ENCODE peak calls at places on chromosomes 11 and 22, in four cellular contexts. W, K, S and U are unnamed samples.

GRCh38 chr22:20001082-20001638 is 15.5 kb downstream of the ARVCF start:
- DNase-seq in W (no peak), K (no peak), S (no peak), U (no peak)

GRCh38 chr11:125872138-125872491 is 15.4 kb upstream of the HYLS1 start:
- DNase-seq in W (no peak), K (no peak), S (no peak), U (no peak)

GRCh38 chr11:128686745-128687177 is 7.1 kb upstream of the FLI1 start:
- DNase-seq in W (no peak), K (no peak), S (no peak), U (peak)

GRCh38 chr11:63845911-63846310 is 7.0 kb downstream of the MARK2 start:
- DNase-seq in W (no peak), K (no peak), S (no peak), U (no peak)

GRCh38 chr11:32827276-32827675 is 2.5 kb upstream of the PRRG4 start:
- DNase-seq in W (no peak), K (no peak), S (no peak), U (no peak)

GRCh38 chr11:17256512-17256911 is 20.0 kb upstream of the NUCB2 start:
- DNase-seq in W (no peak), K (no peak), S (no peak), U (no peak)

GRCh38 chr11:100684101-100685065 is 2.7 kb upstream of the ARHGAP42 start:
- DNase-seq in W (peak), K (no peak), S (no peak), U (no peak)

GRCh38 chr11:126124284-126124683 is 61.6 kb upstream of the CDON start:
- DNase-seq in W (no peak), K (no peak), S (no peak), U (no peak)

GRCh38 chr11:74008373-74009229 is at the start of gene UCP3:
- DNase-seq in W (no peak), K (no peak), S (no peak), U (no peak)

GRCh38 chr11:61598886-61599868 is 18.3 kb upstream of the SYT7 start:
- DNase-seq in W (no peak), K (no peak), S (no peak), U (peak)

GRCh38 chr22:36569999-36570398 is 41.0 kb upstream of the EIF3D start:
- DNase-seq in W (peak), K (peak), S (no peak), U (peak)

GRCh38 chr11:77886401-77886800 is 65.5 kb downstream of the AAMDC start:
- DNase-seq in W (no peak), K (no peak), S (peak), U (no peak)

GRCh38 chr11:21892696-21893095 is 300.2 kb upstream of the ANO5 start:
- DNase-seq in W (no peak), K (no peak), S (no peak), U (no peak)

GRCh38 chr11:112157274-112157766 is 6.6 kb downstream of the IL18 start:
- DNase-seq in W (peak), K (no peak), S (no peak), U (no peak)

GRCh38 chr22:38441620-38442287 is 13.2 kb downstream of the KCNJ4 start:
- DNase-seq in W (no peak), K (no peak), S (no peak), U (no peak)

GRCh38 chr11:40885257-40885947 is 574.0 kb downstream of the LRRC4C start:
- DNase-seq in W (no peak), K (no peak), S (no peak), U (no peak)

GRCh38 chr22:50202130-50202671 is 1.4 kb downstream of the SELENOO start:
- DNase-seq in W (no peak), K (no peak), S (no peak), U (no peak)

GRCh38 chr11:34593085-34593484 is 27.8 kb upstream of the EHF start:
- DNase-seq in W (no peak), K (no peak), S (no peak), U (no peak)

GRCh38 chr11:74937696-74938475 is 11.0 kb downstream of the XRRA1 start:
- DNase-seq in W (no peak), K (no peak), S (no peak), U (no peak)

GRCh38 chr11:61793084-61793828 is 545 bp downstream of the FEN1 start:
- DNase-seq in W (peak), K (peak), S (no peak), U (peak)

GRCh38 chr11:60133917-60134316 is 45.5 kb downstream of the MS4A2 start:
- DNase-seq in W (no peak), K (no peak), S (no peak), U (no peak)

GRCh38 chr11:64372802-64373597 is 14.0 kb downstream of the RPS6KA4 start:
- DNase-seq in W (peak), K (peak), S (no peak), U (peak)

DNA sequence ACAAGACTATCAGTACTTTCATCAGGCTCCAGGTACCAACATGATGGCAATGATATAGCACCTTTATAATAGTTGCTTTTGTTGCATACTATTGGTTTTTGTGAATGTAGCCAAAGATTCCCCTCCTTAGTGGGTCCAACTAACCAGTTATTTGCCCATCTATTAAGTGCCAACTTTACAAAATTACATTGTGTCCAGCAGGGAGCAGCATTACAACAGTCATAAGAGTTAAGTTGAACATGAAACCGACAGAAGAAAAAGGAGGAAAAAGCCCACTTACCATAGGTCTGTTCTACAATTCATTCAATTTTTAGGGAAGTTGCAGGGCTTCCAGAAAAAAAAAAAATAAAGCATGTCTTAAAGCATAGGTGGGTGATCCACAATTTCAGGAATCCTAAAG is 21.6 kb downstream of the IMMP1L start:
- DNase-seq in W (peak), K (peak), S (no peak), U (peak)
- TF ChIP-seq CHD2 in W (no peak), K (no peak), S (no peak), U (no peak)

GRCh38 chr11:65894034-65894591 is 3.6 kb downstream of the CCDC85B start:
- DNase-seq in W (no peak), K (no peak), S (no peak), U (no peak)
- TF ChIP-seq MXI1 in W (no peak), K (no peak), S (no peak), U (no peak)

DNA sequence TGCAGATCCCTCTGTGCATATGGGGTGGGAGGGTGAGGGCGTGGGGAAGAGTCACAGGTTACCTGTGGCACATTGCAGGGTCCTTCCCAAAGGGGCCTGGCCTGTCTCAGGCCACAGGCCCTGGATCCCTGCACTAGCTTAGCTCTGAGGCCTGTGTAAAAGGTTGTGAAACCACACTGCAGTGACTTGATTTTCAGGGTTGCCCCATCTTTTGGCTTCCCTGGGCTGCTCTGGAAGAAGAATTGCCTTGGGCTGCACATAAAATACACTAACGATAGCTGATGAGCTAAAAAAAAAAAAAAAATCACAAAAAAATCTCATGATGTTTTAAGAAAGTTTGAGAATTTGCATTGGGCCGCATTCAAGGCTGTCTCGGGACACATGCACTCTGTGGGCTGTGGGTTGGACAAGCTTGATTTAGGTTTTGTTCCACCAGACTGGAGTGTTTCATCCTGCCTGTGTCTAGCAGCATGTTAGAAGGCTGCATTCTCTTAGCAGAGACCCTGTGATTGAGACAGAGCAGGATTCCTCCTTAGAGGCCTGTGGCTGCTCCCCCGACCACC is 35.9 kb upstream of the TREH start:
- DNase-seq in W (no peak), K (peak), S (no peak), U (no peak)
- H3K9ac ChIP-seq in W (no peak), K (peak), S (no peak), U (no peak)

DNA sequence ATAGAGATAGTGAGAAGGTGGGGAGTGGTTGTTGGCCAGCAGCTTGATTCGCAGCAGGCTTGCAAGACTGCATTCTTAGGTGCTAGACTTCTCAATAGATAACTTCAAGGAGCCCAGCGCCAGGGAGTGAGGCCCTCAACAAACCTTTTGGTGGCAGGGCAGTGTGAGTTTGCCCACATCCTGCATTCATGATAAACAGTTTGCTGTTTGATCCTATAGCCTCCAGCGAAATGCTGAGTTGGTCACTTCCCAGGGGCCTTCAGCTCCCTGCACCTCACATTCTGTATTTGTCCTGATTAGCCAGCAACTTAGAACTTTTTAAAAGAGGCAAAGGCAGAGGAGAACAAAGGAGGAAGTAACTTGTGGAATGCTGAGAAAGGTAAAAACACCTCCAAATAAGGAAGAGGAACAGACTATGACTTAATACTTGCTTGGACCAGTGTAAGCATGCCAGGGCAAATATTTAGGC is 25.1 kb downstream of the OR10A6 start:
- DNase-seq in W (no peak), K (no peak), S (no peak), U (no peak)
- TF ChIP-seq CHD2 in W (no peak), K (no peak), S (no peak), U (no peak)

DNA sequence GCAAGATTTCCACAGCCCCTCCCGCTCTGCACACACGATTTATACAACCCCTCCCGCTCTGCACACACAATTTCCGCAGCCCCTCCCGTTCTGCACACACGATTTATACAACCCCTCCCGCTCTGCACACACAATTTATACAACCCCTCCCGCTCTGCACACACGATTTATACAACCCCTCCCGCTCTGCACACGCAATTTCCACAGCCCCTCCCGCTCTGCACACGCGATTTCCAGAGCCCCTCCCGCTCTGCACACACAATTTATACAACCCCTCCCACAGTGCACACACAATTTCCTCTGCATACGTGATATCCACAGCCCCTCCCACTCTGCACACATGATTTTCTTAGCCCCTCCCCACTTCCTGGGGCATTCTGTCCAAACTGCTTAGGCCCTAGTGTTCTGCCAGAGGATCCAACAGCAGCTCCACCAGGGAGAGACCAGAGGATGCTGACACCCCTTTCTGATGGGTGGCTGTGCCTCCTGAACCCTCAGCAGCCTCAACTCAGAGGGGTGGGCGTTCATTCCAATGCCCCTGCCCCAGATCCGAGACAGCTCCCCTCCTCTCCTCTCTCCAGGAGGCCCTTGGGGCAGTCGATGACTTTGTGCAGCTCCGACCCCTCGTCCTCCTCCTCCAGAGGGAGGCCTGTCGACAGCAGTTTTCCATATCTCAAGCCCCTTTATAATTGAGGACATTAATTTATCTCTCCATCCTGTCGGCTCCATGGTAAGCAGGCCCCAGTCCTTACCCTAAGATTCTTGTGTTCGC is 671.7 kb downstream of the BRD1 start:
- DNase-seq in W (no peak), K (no peak), S (no peak), U (peak)
- TF ChIP-seq MXI1 in W (no peak), K (no peak), S (no peak), U (no peak)

GRCh38 chr11:65642014-65642671 is 4.2 kb downstream of the SIPA1 start:
- DNase-seq in W (no peak), K (peak), S (no peak), U (no peak)

GRCh38 chr11:65639623-65640482 is 2.0 kb downstream of the SIPA1 start:
- DNase-seq in W (no peak), K (no peak), S (peak), U (no peak)

GRCh38 chr11:65640483-65641207 is 2.7 kb downstream of the SIPA1 start:
- DNase-seq in W (no peak), K (no peak), S (no peak), U (no peak)

GRCh38 chr11:65643971-65644370 is 6.1 kb downstream of the SIPA1 start:
- DNase-seq in W (no peak), K (peak), S (no peak), U (no peak)

DNA sequence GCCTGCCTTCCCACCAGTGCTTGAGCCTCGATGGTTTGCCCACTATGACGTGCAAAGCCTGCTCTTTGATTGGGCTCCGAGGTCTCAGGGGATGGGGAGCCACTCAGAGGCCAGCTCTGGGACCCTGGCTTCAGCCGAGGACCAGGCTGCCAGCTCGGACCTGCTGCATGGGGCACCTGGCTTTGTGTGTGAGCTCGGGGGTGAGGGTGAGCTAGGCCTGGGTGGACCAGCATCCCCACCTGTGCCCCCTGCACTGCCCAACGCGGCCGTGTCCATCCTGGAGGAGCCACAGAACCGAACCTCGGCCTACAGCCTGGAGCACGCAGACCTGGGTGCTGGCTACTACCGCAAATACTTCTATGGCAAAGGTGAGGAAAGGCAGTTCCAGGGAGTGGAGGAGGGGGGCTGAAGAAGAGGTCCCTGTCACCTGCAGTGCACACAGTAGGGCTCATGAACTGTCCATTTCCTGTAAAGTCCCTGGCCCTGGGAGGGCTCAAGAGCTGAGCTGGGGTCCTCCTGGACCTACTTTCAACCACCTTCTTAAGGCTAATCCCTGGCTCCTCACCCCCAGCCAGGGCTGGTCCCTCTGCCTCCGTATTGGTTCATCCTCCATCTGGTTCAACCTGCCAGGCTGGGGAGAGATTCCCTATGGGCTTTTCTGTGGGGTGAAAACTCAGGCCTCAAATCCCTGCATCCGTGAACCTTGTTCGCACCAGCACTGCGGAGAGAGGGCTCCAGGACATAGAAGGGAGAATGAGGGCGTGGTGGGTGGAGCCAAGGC is 3.5 kb downstream of the SIPA1 start:
- DNase-seq in W (no peak), K (no peak), S (no peak), U (no peak)
- H3K9ac ChIP-seq in W (no peak), K (no peak), S (peak), U (no peak)

DNA sequence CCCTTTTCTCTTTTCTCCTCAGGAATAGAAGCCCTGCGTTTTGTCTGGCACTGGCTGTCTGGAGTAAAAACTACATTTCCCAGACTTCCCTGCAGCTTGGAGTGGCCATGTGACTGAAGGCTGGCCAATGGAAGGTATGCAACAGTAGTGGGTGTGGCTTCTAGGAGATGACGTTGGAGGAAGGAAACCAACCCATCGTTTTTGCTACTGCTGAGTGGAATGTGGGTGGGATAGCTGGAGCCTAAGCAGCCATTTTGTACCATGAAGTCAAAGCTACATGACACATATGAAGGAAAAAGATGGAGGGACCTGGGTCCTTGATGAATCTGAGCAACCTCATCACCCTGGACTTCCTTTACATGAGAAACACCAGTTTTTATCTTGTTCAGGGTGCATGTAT is 19.6 kb downstream of the FGF3 start:
- DNase-seq in W (peak), K (peak), S (no peak), U (peak)
- TF ChIP-seq CHD2 in W (no peak), K (no peak), S (no peak), U (no peak)